ENCODE peak calls at places on chromosomes 11 and 22, in six cellular contexts. One of them, this sample, is unnamed.

GRCh38 chr11:119509277-119509841 is 86.4 kb upstream of the THY1 start:
- DNase-seq in OCI-LY7: no peak
- DNase-seq in AG04450: no peak
- DNase-seq in endothelial cell of umbilical vein: no peak
- DNase-seq in thoracic aorta: no peak
- DNase-seq in astrocyte of the cerebellum: no peak
- DNase-seq in this sample: no peak

GRCh38 chr11:75733346-75734107 is 15.9 kb downstream of the MOGAT2 start:
- DNase-seq in AG04450: no peak
- DNase-seq in OCI-LY7: no peak
- DNase-seq in endothelial cell of umbilical vein: no peak
- DNase-seq in thoracic aorta: no peak
- DNase-seq in astrocyte of the cerebellum: peak
- DNase-seq in this sample: no peak

GRCh38 chr22:38842512-38843200 is 1.2 kb downstream of the NPTXR start:
- DNase-seq in astrocyte of the cerebellum: no peak
- DNase-seq in endothelial cell of umbilical vein: no peak
- DNase-seq in OCI-LY7: no peak
- DNase-seq in AG04450: no peak
- DNase-seq in thoracic aorta: no peak
- DNase-seq in this sample: no peak

GRCh38 chr11:2722955-2723354 is 23.2 kb upstream of the KCNQ1OT1 start:
- DNase-seq in OCI-LY7: no peak
- DNase-seq in AG04450: no peak
- DNase-seq in thoracic aorta: no peak
- DNase-seq in astrocyte of the cerebellum: no peak
- DNase-seq in endothelial cell of umbilical vein: no peak
- DNase-seq in this sample: no peak

GRCh38 chr11:451738-452137 is 1.7 kb downstream of the PTDSS2 start:
- DNase-seq in endothelial cell of umbilical vein: no peak
- DNase-seq in astrocyte of the cerebellum: no peak
- DNase-seq in AG04450: no peak
- DNase-seq in thoracic aorta: no peak
- DNase-seq in OCI-LY7: no peak
- DNase-seq in this sample: no peak

GRCh38 chr22:30282616-30283046 is 6.7 kb downstream of the CASTOR1 start:
- DNase-seq in endothelial cell of umbilical vein: no peak
- DNase-seq in thoracic aorta: no peak
- DNase-seq in AG04450: no peak
- DNase-seq in astrocyte of the cerebellum: no peak
- DNase-seq in OCI-LY7: no peak
- DNase-seq in this sample: no peak

GRCh38 chr22:30582788-30583575 is 8.5 kb upstream of the GAL3ST1 start:
- DNase-seq in AG04450: no peak
- DNase-seq in astrocyte of the cerebellum: no peak
- DNase-seq in endothelial cell of umbilical vein: peak
- DNase-seq in thoracic aorta: no peak
- DNase-seq in OCI-LY7: no peak
- DNase-seq in this sample: no peak

GRCh38 chr11:104442320-104442719 is 278.4 kb upstream of the PDGFD start:
- DNase-seq in OCI-LY7: no peak
- DNase-seq in AG04450: no peak
- DNase-seq in astrocyte of the cerebellum: no peak
- DNase-seq in endothelial cell of umbilical vein: no peak
- DNase-seq in thoracic aorta: no peak
- DNase-seq in this sample: no peak

GRCh38 chr11:1830500-1831223 is 4.1 kb upstream of the SYT8 start:
- DNase-seq in endothelial cell of umbilical vein: no peak
- DNase-seq in thoracic aorta: no peak
- DNase-seq in OCI-LY7: no peak
- DNase-seq in astrocyte of the cerebellum: no peak
- DNase-seq in AG04450: no peak
- DNase-seq in this sample: no peak

GRCh38 chr22:49914256-49914655 is 4.0 kb downstream of the ALG12 start:
- DNase-seq in endothelial cell of umbilical vein: no peak
- DNase-seq in thoracic aorta: no peak
- DNase-seq in AG04450: no peak
- DNase-seq in OCI-LY7: no peak
- DNase-seq in astrocyte of the cerebellum: no peak
- DNase-seq in this sample: no peak

GRCh38 chr11:73312036-73312435 is 4.0 kb downstream of the ARHGEF17 start:
- DNase-seq in astrocyte of the cerebellum: no peak
- DNase-seq in thoracic aorta: no peak
- DNase-seq in AG04450: no peak
- DNase-seq in endothelial cell of umbilical vein: no peak
- DNase-seq in OCI-LY7: no peak
- DNase-seq in this sample: no peak

GRCh38 chr11:73310076-73310475 is 2.0 kb downstream of the ARHGEF17 start:
- DNase-seq in thoracic aorta: no peak
- DNase-seq in AG04450: no peak
- DNase-seq in OCI-LY7: no peak
- DNase-seq in astrocyte of the cerebellum: no peak
- DNase-seq in endothelial cell of umbilical vein: no peak
- DNase-seq in this sample: no peak

GRCh38 chr11:73310661-73311393 is 2.8 kb downstream of the ARHGEF17 start:
- DNase-seq in thoracic aorta: no peak
- DNase-seq in endothelial cell of umbilical vein: no peak
- DNase-seq in astrocyte of the cerebellum: no peak
- DNase-seq in AG04450: no peak
- DNase-seq in OCI-LY7: no peak
- DNase-seq in this sample: no peak

GRCh38 chr11:73312806-73313403 is 4.8 kb downstream of the ARHGEF17 start:
- DNase-seq in thoracic aorta: no peak
- DNase-seq in OCI-LY7: no peak
- DNase-seq in AG04450: no peak
- DNase-seq in astrocyte of the cerebellum: no peak
- DNase-seq in endothelial cell of umbilical vein: no peak
- DNase-seq in this sample: no peak

DNA sequence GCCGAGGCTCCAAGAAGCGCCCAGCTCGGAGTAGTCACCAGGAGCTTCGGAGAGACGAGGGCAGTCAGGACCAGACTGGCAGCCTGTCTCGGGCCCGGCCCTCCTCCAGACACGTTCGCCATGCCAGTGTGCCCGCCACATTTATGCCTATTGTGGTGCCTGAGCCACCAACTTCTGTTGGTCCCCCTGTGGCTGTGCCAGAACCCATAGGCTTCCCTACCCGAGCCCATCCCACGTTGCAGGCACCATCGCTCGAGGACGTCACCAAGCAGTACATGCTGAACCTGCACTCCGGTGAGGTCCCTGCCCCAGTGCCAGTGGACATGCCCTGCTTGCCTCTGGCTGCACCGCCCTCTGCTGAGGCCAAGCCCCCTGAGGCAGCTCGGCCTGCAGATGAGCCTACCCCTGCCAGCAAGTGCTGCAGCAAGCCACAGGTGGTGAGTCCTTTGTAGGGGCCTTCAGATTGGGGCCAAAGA is 3.4 kb downstream of the ARHGEF17 start:
- DNase-seq in OCI-LY7: no peak
- DNase-seq in astrocyte of the cerebellum: no peak
- DNase-seq in AG04450: no peak
- DNase-seq in endothelial cell of umbilical vein: no peak
- DNase-seq in thoracic aorta: no peak
- DNase-seq in this sample: no peak
- H3K4me3 ChIP-seq in OCI-LY7: no peak
- H3K4me3 ChIP-seq in astrocyte of the cerebellum: peak
- H3K4me3 ChIP-seq in AG04450: peak
- H3K4me3 ChIP-seq in endothelial cell of umbilical vein: no peak
- H3K4me3 ChIP-seq in thoracic aorta: peak
- H3K4me3 ChIP-seq in this sample: peak

GRCh38 chr11:131692151-131692550 is 321.7 kb downstream of the NTM start:
- DNase-seq in astrocyte of the cerebellum: no peak
- DNase-seq in OCI-LY7: no peak
- DNase-seq in AG04450: no peak
- DNase-seq in endothelial cell of umbilical vein: no peak
- DNase-seq in thoracic aorta: no peak
- DNase-seq in this sample: no peak

GRCh38 chr11:131690362-131690761 is 319.9 kb downstream of the NTM start:
- DNase-seq in AG04450: no peak
- DNase-seq in thoracic aorta: no peak
- DNase-seq in endothelial cell of umbilical vein: no peak
- DNase-seq in OCI-LY7: no peak
- DNase-seq in astrocyte of the cerebellum: no peak
- DNase-seq in this sample: no peak

GRCh38 chr11:131692961-131693360 is 322.5 kb downstream of the NTM start:
- DNase-seq in endothelial cell of umbilical vein: no peak
- DNase-seq in thoracic aorta: no peak
- DNase-seq in OCI-LY7: no peak
- DNase-seq in AG04450: no peak
- DNase-seq in astrocyte of the cerebellum: no peak
- DNase-seq in this sample: no peak

GRCh38 chr11:131690776-131691557 is 320.6 kb downstream of the NTM start:
- DNase-seq in OCI-LY7: no peak
- DNase-seq in AG04450: no peak
- DNase-seq in thoracic aorta: no peak
- DNase-seq in endothelial cell of umbilical vein: no peak
- DNase-seq in astrocyte of the cerebellum: no peak
- DNase-seq in this sample: no peak

DNA sequence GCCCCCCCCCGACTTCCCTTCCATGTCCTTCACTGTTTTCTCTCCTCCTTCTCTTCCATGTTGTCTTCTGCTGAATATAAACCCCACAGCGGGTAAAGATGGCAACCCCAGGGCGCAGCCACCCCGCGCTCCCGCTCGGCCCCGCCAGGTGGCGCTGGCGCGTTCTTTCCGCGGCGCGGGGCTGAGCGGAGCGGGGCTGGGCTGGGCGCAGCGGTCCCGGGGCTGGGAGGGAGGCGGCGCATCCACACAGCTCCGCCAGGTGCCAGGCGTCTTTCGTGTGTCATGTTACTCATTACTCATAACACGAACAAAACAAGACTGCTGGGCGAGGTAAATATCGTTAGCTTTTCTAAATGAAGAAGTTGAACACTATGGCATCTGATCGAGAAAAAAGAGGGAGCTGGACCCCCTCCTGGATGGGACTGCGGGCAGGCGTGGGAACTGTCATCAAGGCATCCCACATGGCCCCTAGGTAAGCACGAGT is 321.2 kb downstream of the NTM start:
- DNase-seq in astrocyte of the cerebellum: no peak
- DNase-seq in endothelial cell of umbilical vein: peak
- DNase-seq in AG04450: no peak
- DNase-seq in thoracic aorta: no peak
- DNase-seq in OCI-LY7: no peak
- DNase-seq in this sample: no peak
- TF ChIP-seq CTCF in astrocyte of the cerebellum: peak
- TF ChIP-seq CTCF in endothelial cell of umbilical vein: peak
- TF ChIP-seq CTCF in AG04450: peak
- TF ChIP-seq CTCF in thoracic aorta: peak
- TF ChIP-seq CTCF in OCI-LY7: peak
- TF ChIP-seq CTCF in this sample: peak

DNA sequence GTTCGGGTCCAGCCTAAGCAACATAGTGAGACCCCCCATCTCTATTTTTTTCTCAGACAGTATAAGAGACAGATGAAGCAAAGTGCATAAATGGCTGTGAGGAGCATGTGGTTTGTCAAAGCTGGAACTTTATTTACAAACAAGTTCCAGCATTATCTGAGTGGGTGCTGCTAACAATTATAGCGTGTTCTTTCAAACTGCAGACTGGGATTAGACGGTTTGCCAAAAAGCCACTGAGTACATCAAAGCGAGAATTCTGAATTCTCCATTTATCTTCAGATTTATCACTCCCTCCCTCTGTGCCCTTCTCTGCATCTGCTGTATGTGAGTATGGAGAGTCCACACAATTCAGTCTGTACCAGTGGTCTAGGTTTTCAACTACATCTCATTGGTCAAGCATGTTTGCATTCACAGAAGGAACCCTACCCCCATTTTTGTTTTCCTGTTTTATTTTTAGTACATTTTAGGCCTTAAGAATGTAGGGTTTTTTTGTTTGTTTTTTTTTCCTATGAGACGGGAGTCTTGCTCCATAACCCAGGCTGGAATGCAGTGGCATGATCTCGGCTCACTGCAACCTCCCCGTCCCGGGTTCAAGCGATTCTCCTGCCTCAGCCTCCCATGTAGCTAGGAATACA is 18.1 kb upstream of the INCENP start:
- DNase-seq in AG04450: no peak
- DNase-seq in endothelial cell of umbilical vein: no peak
- DNase-seq in thoracic aorta: no peak
- DNase-seq in astrocyte of the cerebellum: no peak
- DNase-seq in OCI-LY7: no peak
- DNase-seq in this sample: no peak
- H3K4me3 ChIP-seq in AG04450: peak
- H3K4me3 ChIP-seq in endothelial cell of umbilical vein: no peak
- H3K4me3 ChIP-seq in thoracic aorta: peak
- H3K4me3 ChIP-seq in astrocyte of the cerebellum: no peak
- H3K4me3 ChIP-seq in OCI-LY7: no peak
- H3K4me3 ChIP-seq in this sample: peak

GRCh38 chr11:73194034-73194507 is 24.0 kb upstream of the P2RY2 start:
- DNase-seq in AG04450: no peak
- DNase-seq in thoracic aorta: no peak
- DNase-seq in astrocyte of the cerebellum: no peak
- DNase-seq in OCI-LY7: no peak
- DNase-seq in endothelial cell of umbilical vein: no peak
- DNase-seq in this sample: no peak

GRCh38 chr11:73194593-73194992 is 23.5 kb upstream of the P2RY2 start:
- DNase-seq in OCI-LY7: no peak
- DNase-seq in endothelial cell of umbilical vein: no peak
- DNase-seq in AG04450: no peak
- DNase-seq in thoracic aorta: no peak
- DNase-seq in astrocyte of the cerebellum: no peak
- DNase-seq in this sample: no peak

GRCh38 chr11:73196576-73196975 is 21.5 kb upstream of the P2RY2 start:
- DNase-seq in OCI-LY7: no peak
- DNase-seq in astrocyte of the cerebellum: no peak
- DNase-seq in endothelial cell of umbilical vein: no peak
- DNase-seq in AG04450: no peak
- DNase-seq in thoracic aorta: no peak
- DNase-seq in this sample: no peak

GRCh38 chr11:73197348-73197747 is 20.7 kb upstream of the P2RY2 start:
- DNase-seq in endothelial cell of umbilical vein: no peak
- DNase-seq in astrocyte of the cerebellum: no peak
- DNase-seq in OCI-LY7: no peak
- DNase-seq in thoracic aorta: no peak
- DNase-seq in AG04450: no peak
- DNase-seq in this sample: no peak

DNA sequence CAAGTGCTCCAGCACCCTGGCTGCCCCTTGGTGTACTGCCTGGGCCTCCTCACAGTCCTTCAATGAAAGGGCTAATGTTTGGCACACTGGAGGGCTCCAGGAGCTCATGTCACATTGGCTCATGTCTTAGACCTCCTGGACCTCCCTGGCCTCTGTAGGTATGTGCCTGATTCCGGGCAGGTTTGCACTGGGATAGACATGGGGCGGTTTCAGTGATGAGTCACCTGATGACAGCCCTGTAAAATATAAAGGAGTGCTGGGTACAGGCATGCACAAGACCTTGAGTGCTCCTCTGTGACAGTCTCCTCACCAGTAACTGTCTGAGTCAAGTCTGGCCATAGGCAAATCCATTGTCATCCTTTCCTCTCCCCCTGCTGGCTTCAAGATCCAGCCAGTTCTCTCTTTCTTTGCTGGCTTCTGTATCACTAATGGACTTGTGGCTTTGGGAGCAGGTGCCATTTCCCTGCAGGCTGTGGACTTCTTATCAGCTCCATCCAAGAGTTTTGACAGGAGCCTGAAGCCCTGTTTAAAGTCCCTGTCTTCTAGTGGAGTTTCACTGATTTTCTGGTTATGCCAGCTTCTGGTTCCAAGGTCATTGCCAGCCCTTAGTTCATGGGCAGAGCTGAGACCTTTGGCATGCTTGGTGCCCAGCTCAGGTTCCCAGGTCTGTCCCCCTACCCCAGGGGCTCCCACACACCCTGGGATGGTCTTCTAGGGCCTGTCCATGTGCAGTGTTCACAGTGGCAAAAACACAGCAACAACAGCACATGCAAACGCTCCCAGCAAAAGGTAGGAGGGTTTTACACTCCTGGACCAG is 22.7 kb upstream of the P2RY2 start:
- DNase-seq in astrocyte of the cerebellum: no peak
- DNase-seq in AG04450: no peak
- DNase-seq in endothelial cell of umbilical vein: no peak
- DNase-seq in thoracic aorta: no peak
- DNase-seq in OCI-LY7: no peak
- DNase-seq in this sample: no peak
- TF ChIP-seq CTCF in astrocyte of the cerebellum: no peak
- TF ChIP-seq CTCF in AG04450: no peak
- TF ChIP-seq CTCF in endothelial cell of umbilical vein: no peak
- TF ChIP-seq CTCF in thoracic aorta: no peak
- TF ChIP-seq CTCF in OCI-LY7: no peak
- TF ChIP-seq CTCF in this sample: peak

This sample was measured in AG09309.